ENCODE peak calls at places on chromosomes 13 and 19, in four cellular contexts. W is adrenal gland, K is endothelial cell of umbilical vein, L is osteoblast. F is an unnamed sample. For H3K4me1, the result is how much of the 10 kb centered on the place peaks cover.

GRCh38 chr13:101703838-101704237 is 251.4 kb downstream of the ITGBL1 start:
- DNase-seq in W (no peak), K (no peak), L (no peak), F (no peak)

GRCh38 chr19:35560677-35561076 is 2.8 kb downstream of the ATP4A start:
- DNase-seq in W (no peak), K (no peak), L (no peak), F (no peak)

GRCh38 chr13:114328595-114328994 is 14.3 kb downstream of the CHAMP1 start:
- DNase-seq in W (no peak), K (no peak), L (no peak), F (no peak)

GRCh38 chr13:55403887-55404487 is 1736.7 kb upstream of the PRR20A start:
- DNase-seq in W (no peak), K (no peak), L (no peak), F (no peak)

GRCh38 chr13:52848455-52849190 is at the start of gene PCDH8:
- DNase-seq in W (no peak), K (no peak), L (no peak), F (no peak)

GRCh38 chr13:21395953-21396352 is 63.1 kb downstream of the ZDHHC20 start:
- DNase-seq in W (no peak), K (no peak), L (no peak), F (no peak)

GRCh38 chr19:43798546-43799409 is 3.5 kb downstream of the LYPD5 start:
- DNase-seq in W (peak), K (no peak), L (no peak), F (no peak)

GRCh38 chr13:35881360-35881759 is 249.8 kb downstream of the DCLK1 start:
- DNase-seq in W (no peak), K (no peak), L (peak), F (peak)

GRCh38 chr19:6354098-6354674 is 7.1 kb upstream of the CLPP start:
- DNase-seq in W (no peak), K (no peak), L (peak), F (no peak)

GRCh38 chr19:1501200-1501595 is 10.2 kb downstream of the REEP6 start:
- DNase-seq in W (no peak), K (no peak), L (no peak), F (no peak)

GRCh38 chr13:32731576-32731975 is 145.3 kb downstream of the PDS5B start:
- DNase-seq in W (no peak), K (peak), L (no peak), F (peak)

GRCh38 chr13:73131247-73131646 is 72.4 kb downstream of the KLF5 start:
- DNase-seq in W (no peak), K (no peak), L (no peak), F (no peak)

GRCh38 chr19:13169769-13170168 is 19.6 kb downstream of the IER2 start:
- DNase-seq in W (peak), K (no peak), L (peak), F (peak)
- H3K4me1 ChIP-seq in W (under half), K (under half), L (half or more), F (under half)

GRCh38 chr13:45995245-45995644 is 57.3 kb downstream of the ZC3H13 start:
- DNase-seq in W (no peak), K (no peak), L (no peak), F (no peak)
- H3K4me1 ChIP-seq in W (under half), K (under half), L (under half), F (under half)

GRCh38 chr19:14371321-14371821 is 9.9 kb upstream of the ADGRE5 start:
- DNase-seq in W (no peak), K (no peak), L (no peak), F (no peak)

GRCh38 chr19:14375582-14376291 is 5.5 kb upstream of the ADGRE5 start:
- DNase-seq in W (no peak), K (peak), L (peak), F (no peak)

GRCh38 chr19:14378890-14379289 is 2.4 kb upstream of the ADGRE5 start:
- DNase-seq in W (no peak), K (no peak), L (no peak), F (no peak)

GRCh38 chr19:14370169-14370998 is 10.9 kb upstream of the ADGRE5 start:
- DNase-seq in W (no peak), K (no peak), L (no peak), F (no peak)

GRCh38 chr19:14375055-14375581 is 6.1 kb upstream of the ADGRE5 start:
- DNase-seq in W (peak), K (no peak), L (no peak), F (no peak)
- H3K4me1 ChIP-seq in W (under half), K (under half), L (under half), F (under half)

GRCh38 chr19:49829200-49829599 is 11.1 kb downstream of the MED25 start:
- DNase-seq in W (no peak), K (no peak), L (no peak), F (no peak)

GRCh38 chr19:49820125-49820524 is 2.0 kb downstream of the MED25 start:
- DNase-seq in W (peak), K (no peak), L (no peak), F (no peak)

GRCh38 chr19:49827034-49827433 is 8.9 kb downstream of the MED25 start:
- DNase-seq in W (peak), K (no peak), L (peak), F (no peak)

GRCh38 chr19:49823472-49823871 is 5.4 kb downstream of the MED25 start:
- DNase-seq in W (no peak), K (no peak), L (peak), F (no peak)

DNA sequence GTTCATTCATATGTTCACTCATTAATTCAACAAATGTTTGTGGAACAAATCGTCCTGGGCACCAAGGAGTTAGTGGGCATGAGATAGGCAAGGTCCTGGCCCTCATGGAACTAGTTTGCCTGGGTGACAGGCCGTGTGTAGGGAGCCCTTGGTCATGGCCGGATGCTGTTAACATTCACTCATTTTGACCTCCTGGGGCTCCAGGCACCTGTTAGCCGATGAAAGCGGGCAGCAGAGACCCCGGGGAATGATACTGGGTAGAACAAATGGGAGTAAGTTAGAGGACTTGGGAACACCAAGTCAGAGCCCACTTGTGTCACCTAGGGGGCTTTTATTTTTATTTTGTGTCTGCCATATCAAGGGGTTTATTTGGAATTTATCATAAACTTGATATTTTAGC is 6.6 kb downstream of the MED25 start:
- DNase-seq in W (no peak), K (no peak), L (peak), F (no peak)
- H3K4me1 ChIP-seq in W (under half), K (under half), L (under half), F (under half)

GRCh38 chr13:106558527-106558926 is 9.4 kb downstream of the ARGLU1 start:
- DNase-seq in W (no peak), K (no peak), L (no peak), F (no peak)

GRCh38 chr13:106561551-106562170 is 6.3 kb downstream of the ARGLU1 start:
- DNase-seq in W (peak), K (peak), L (peak), F (peak)

GRCh38 chr13:106565127-106565775 is 2.7 kb downstream of the ARGLU1 start:
- DNase-seq in W (no peak), K (no peak), L (no peak), F (no peak)

GRCh38 chr13:106560791-106561190 is 7.1 kb downstream of the ARGLU1 start:
- DNase-seq in W (no peak), K (no peak), L (no peak), F (no peak)

GRCh38 chr13:106562301-106562700 is 5.6 kb downstream of the ARGLU1 start:
- DNase-seq in W (no peak), K (no peak), L (no peak), F (no peak)
- H3K4me1 ChIP-seq in W (under half), K (under half), L (under half), F (under half)

DNA sequence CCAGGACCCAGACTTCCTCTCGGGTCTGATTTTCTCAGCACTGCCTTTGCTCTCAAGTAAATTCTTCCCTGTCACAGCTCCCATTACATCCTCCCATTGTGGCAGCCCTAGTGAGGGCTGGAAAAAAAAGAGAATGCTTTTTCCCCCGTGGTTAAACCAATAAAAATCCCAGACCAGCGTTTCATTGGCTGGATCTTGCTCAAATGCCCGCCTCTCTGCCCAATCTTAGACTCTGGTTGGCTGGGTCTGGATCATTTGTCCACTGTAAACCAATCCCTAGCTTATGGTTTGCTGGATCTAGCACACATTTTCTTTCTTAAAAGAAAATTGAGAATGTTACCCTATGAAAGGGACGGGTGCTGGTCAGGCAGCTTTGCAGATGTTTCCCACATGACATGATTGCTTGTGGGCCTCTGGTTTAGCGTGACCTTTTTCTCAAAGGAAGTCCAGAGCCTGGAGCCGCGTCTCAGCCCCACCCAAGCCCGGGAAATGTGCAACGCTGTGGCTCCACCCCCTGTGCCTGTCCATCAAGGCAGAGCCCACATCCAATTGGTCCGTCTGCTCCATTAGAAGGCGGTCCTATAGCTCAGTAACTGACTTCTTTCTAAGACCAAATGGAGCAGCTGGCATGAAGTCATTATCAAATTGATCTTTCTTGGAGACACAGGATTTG is 2.8 kb upstream of the MCEMP1 start:
- DNase-seq in W (peak), K (peak), L (peak), F (peak)
- H3K4me1 ChIP-seq in W (under half), K (under half), L (under half), F (under half)

GRCh38 chr19:13029893-13030292 is 34.6 kb downstream of the NFIX start:
- DNase-seq in W (no peak), K (peak), L (peak), F (no peak)
- H3K4me1 ChIP-seq in W (under half), K (under half), L (half or more), F (half or more)

GRCh38 chr13:42968906-42969305 is 23.1 kb downstream of the EPSTI1 start:
- DNase-seq in W (no peak), K (no peak), L (no peak), F (no peak)

GRCh38 chr13:42970824-42971669 is 21.0 kb downstream of the EPSTI1 start:
- DNase-seq in W (no peak), K (peak), L (no peak), F (peak)

GRCh38 chr13:42971670-42972355 is 20.2 kb downstream of the EPSTI1 start:
- DNase-seq in W (no peak), K (no peak), L (no peak), F (no peak)

GRCh38 chr13:42967660-42968059 is 24.4 kb downstream of the EPSTI1 start:
- DNase-seq in W (peak), K (no peak), L (no peak), F (no peak)

DNA sequence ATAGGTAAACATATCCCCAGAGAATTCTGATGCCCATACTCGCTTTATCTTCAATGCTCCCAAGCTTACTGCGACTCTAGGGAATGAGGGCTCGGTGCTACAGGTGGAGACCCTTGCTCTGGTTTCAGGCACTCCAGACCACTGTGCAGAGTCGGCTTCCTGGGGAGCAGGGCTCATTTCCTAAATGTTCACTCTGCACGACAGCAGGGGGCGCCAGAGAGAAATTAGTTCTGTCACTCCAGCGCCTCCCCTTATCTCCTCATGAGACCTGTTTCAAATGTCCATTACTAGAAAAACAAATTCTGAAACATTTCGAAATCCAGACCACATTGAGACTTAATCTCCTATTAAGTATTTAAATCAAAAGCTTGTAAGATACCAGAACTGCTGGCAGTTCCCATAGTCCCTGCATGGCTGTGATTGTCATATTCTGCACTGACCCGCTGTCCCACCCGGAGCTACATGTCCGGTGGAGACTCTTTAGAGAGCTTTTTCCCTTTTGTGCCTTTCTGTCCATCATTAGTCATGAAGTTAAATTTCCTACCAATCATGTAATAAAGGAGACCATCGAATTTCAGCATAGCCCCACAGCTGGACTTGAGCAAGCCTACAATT is 22.4 kb downstream of the EPSTI1 start:
- DNase-seq in W (peak), K (peak), L (no peak), F (peak)
- H3K4me1 ChIP-seq in W (under half), K (under half), L (under half), F (under half)

F was measured in astrocyte.